ENCODE peak calls at places on chromosomes 4 and X, in nine cellular contexts. N, S, W, J, R, E, P, K and Z are unnamed samples.
A peak's percentile ranks its signal among the peaks of the same experiment; 100 is the strongest.

GRCh38 chr4:42641696-42642095 is 15.2 kb downstream of the ATP8A1 start:
- DNase-seq in N (no peak), S (no peak), W (no peak), J (no peak), R (no peak), E (no peak), P (no peak), K (no peak), Z (no peak)

GRCh38 chrX:13511557-13512330 is 57.7 kb upstream of the EGFL6 start:
- DNase-seq in N (no peak), S (peak; percentile 46), W (no peak), J (no peak), R (no peak), E (peak; percentile 22), P (no peak), K (no peak), Z (no peak)

GRCh38 chr4:1795304-1796195 is 2.5 kb downstream of the FGFR3 start:
- DNase-seq in N (no peak), S (no peak), W (no peak), J (no peak), R (peak; percentile 77), E (no peak), P (no peak), K (no peak), Z (no peak)

GRCh38 chr4:156970501-156971167 is 965 bp downstream of the PDGFC start:
- DNase-seq in N (peak; percentile 76), S (peak; percentile 73), W (no peak), J (peak; percentile 93), R (peak; percentile 61), E (peak; percentile 68), P (peak; percentile 88), K (peak; percentile 82), Z (peak; percentile 77)

GRCh38 chrX:129472116-129472515 is 51.2 kb downstream of the SMARCA1 start:
- DNase-seq in N (no peak), S (peak; percentile 36), W (no peak), J (no peak), R (no peak), E (no peak), P (no peak), K (no peak), Z (no peak)

GRCh38 chr4:24794916-24795665 is at the start of gene SOD3:
- DNase-seq in N (no peak), S (peak; percentile 92), W (no peak), J (peak; percentile 97), R (peak; percentile 82), E (peak; percentile 86), P (peak; percentile 86), K (peak; percentile 96), Z (peak; percentile 91)

GRCh38 chr4:3854661-3855060 is 88.5 kb downstream of the ADRA2C start:
- DNase-seq in N (no peak), S (no peak), W (no peak), J (no peak), R (no peak), E (no peak), P (peak; percentile 61), K (no peak), Z (no peak)

GRCh38 chrX:119477812-119478232 is 9.6 kb downstream of the SLC25A5 start:
- DNase-seq in N (no peak), S (peak; percentile 73), W (no peak), J (no peak), R (peak; percentile 54), E (peak; percentile 99), P (no peak), K (peak; percentile 63), Z (peak; percentile 46)

GRCh38 chr4:119946359-119946758 is 120.3 kb downstream of the MAD2L1 start:
- DNase-seq in N (no peak), S (no peak), W (no peak), J (no peak), R (no peak), E (no peak), P (no peak), K (no peak), Z (no peak)

GRCh38 chrX:69535661-69536060 is 31.5 kb downstream of the NALF2 start:
- DNase-seq in N (no peak), S (no peak), W (no peak), J (no peak), R (no peak), E (no peak), P (no peak), K (no peak), Z (no peak)

GRCh38 chrX:39212456-39212855 is 411.2 kb downstream of the MID1IP1 start:
- DNase-seq in N (no peak), S (no peak), W (no peak), J (no peak), R (no peak), E (no peak), P (no peak), K (no peak), Z (no peak)

GRCh38 chr4:143515905-143516304 is 2.4 kb downstream of the SMARCA5 start:
- DNase-seq in N (no peak), S (no peak), W (no peak), J (no peak), R (no peak), E (no peak), P (no peak), K (no peak), Z (no peak)

GRCh38 chr4:80229128-80229527 is 31.8 kb downstream of the PRDM8 start:
- DNase-seq in N (no peak), S (no peak), W (no peak), J (no peak), R (no peak), E (no peak), P (no peak), K (no peak), Z (no peak)

GRCh38 chrX:9339603-9340569 is 125.0 kb upstream of the TBL1X start:
- DNase-seq in N (no peak), S (no peak), W (no peak), J (peak; percentile 91), R (peak; percentile 22), E (peak; percentile 65), P (no peak), K (peak; percentile 68), Z (peak; percentile 52)

GRCh38 chr4:47913328-47913727 is 1.1 kb downstream of the NFXL1 start:
- DNase-seq in N (no peak), S (peak; percentile 21), W (peak; percentile 10), J (no peak), R (no peak), E (peak; percentile 20), P (no peak), K (no peak), Z (no peak)

GRCh38 chr4:1474126-1475090 is 68.2 kb upstream of the NKX1-1 start:
- DNase-seq in N (peak; percentile 28), S (no peak), W (no peak), J (no peak), R (no peak), E (no peak), P (no peak), K (peak; percentile 37), Z (no peak)

GRCh38 chr4:100421356-100421978 is 96.4 kb downstream of the EMCN start:
- DNase-seq in N (no peak), S (peak; percentile 53), W (peak; percentile 9), J (no peak), R (no peak), E (peak; percentile 26), P (no peak), K (no peak), Z (no peak)

GRCh38 chr4:123300625-123301024 is 96.0 kb upstream of the SPRY1 start:
- DNase-seq in N (no peak), S (no peak), W (no peak), J (no peak), R (no peak), E (no peak), P (no peak), K (no peak), Z (no peak)

GRCh38 chr4:13597141-13597540 is 30.4 kb downstream of the BOD1L1 start:
- DNase-seq in N (no peak), S (no peak), W (no peak), J (no peak), R (no peak), E (peak; percentile 11), P (no peak), K (no peak), Z (no peak)

GRCh38 chr4:152628128-152628527 is 51.7 kb downstream of the TMEM154 start:
- DNase-seq in N (peak; percentile 74), S (peak; percentile 84), W (no peak), J (peak; percentile 90), R (no peak), E (no peak), P (no peak), K (no peak), Z (no peak)
- H3K4me3 ChIP-seq in N (no peak overlapping the region), S (no peak overlapping the region), W (no peak overlapping the region), J (no peak overlapping the region), R (no peak overlapping the region), E (no peak overlapping the region), P (no peak overlapping the region), K (no peak overlapping the region), Z (no peak overlapping the region)

DNA sequence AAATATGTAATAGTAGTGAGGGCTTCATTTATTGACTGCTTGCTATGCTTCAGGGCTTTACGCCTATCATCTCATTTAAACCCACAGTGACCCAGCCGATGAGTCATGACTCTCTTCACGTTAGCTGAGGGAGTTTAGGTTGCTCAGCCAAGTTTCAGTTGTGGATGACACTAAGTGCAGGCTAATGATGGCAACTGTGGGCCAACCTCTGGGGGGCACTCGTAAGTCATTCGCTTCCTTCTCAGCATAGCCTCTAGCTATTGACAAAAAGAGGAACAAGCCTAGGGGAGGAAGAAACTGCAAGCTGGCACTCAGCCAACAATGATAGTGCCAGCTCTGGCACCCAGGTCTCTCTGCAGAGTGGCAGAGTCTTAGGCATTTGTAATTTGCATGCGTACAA is 325.0 kb downstream of the ARHGAP10 start:
- DNase-seq in N (no peak), S (peak; percentile 51), W (peak; percentile 94), J (no peak), R (peak; percentile 62), E (peak; percentile 60), P (no peak), K (peak; percentile 77), Z (peak; percentile 81)
- TF ChIP-seq CTCF in N (peak; percentile 38), S (no peak), W (peak; percentile 91), J (no peak), R (no peak), E (no peak), P (no peak), K (no peak), Z (no peak)

GRCh38 chr4:6472387-6473263 is at the start of gene PPP2R2C:
- DNase-seq in N (peak; percentile 51), S (no peak), W (no peak), J (peak; percentile 68), R (no peak), E (no peak), P (peak; percentile 70), K (no peak), Z (peak; percentile 5)
- H3K4me3 ChIP-seq in N (peak within 1 kb of the TSS; percentile 68), S (no peak within 1 kb of the TSS), W (no peak within 1 kb of the TSS), J (peak within 1 kb of the TSS; percentile 33), R (no peak within 1 kb of the TSS), E (no peak within 1 kb of the TSS), P (no peak within 1 kb of the TSS), K (peak within 1 kb of the TSS; percentile 40), Z (no peak within 1 kb of the TSS)

GRCh38 chr4:151256134-151256533 is 20.8 kb upstream of the PRSS48 start:
- DNase-seq in N (no peak), S (no peak), W (no peak), J (no peak), R (no peak), E (no peak), P (no peak), K (no peak), Z (no peak)
- TF ChIP-seq CTCF in N (no peak), S (no peak), W (no peak), J (no peak), R (no peak), E (no peak), P (no peak), K (no peak), Z (no peak)

GRCh38 chrX:2848806-2849420 is 20.2 kb downstream of the GYG2 start:
- DNase-seq in N (no peak), S (peak; percentile 73), W (no peak), J (no peak), R (no peak), E (peak; percentile 56), P (no peak), K (no peak), Z (no peak)
- H3K4me3 ChIP-seq in N (no peak overlapping the region), S (no peak overlapping the region), W (no peak overlapping the region), J (no peak overlapping the region), R (no peak overlapping the region), E (peak overlapping the region; percentile 18), P (no peak overlapping the region), K (no peak overlapping the region), Z (no peak overlapping the region)